ENCODE peak calls at places on chromosome 2, in six cellular contexts. Y is CD8-positive, alpha-beta memory T cell; U is right atrium auricular region; H is mucosa of descending colon; A is aorta; J is endothelial cell of umbilical vein. L is an unnamed sample. For H3K4me1, the result is how much of the 10 kb centered on the place peaks cover.

GRCh38 chr2:30422437-30422805 is 24.6 kb upstream of the LCLAT1 start:
- DNase-seq in Y (peak), U (no peak), H (peak), A (no peak), J (no peak), L (peak)

GRCh38 chr2:123514808-123515207 is 510.3 kb upstream of the CNTNAP5 start:
- DNase-seq in Y (no peak), U (no peak), H (no peak), A (no peak), J (no peak), L (no peak)

GRCh38 chr2:121626777-121627524 is 22.3 kb downstream of the CLASP1 start:
- DNase-seq in Y (no peak), U (peak), H (no peak), A (no peak), J (peak), L (no peak)

GRCh38 chr2:156333274-156333950 is 891 bp upstream of the NR4A2 start:
- DNase-seq in Y (no peak), U (no peak), H (peak), A (no peak), J (no peak), L (peak)

GRCh38 chr2:12556762-12557161 is 160.0 kb upstream of the TRIB2 start:
- DNase-seq in Y (no peak), U (no peak), H (no peak), A (no peak), J (peak), L (no peak)

GRCh38 chr2:30588891-30589495 is 141.9 kb downstream of the LCLAT1 start:
- DNase-seq in Y (no peak), U (no peak), H (no peak), A (no peak), J (no peak), L (no peak)

GRCh38 chr2:162732946-162733698 is 105.4 kb downstream of the KCNH7 start:
- DNase-seq in Y (no peak), U (no peak), H (peak), A (no peak), J (no peak), L (no peak)

GRCh38 chr2:227826019-227826521 is 12.4 kb downstream of the CCL20 start:
- DNase-seq in Y (no peak), U (no peak), H (peak), A (no peak), J (no peak), L (no peak)

GRCh38 chr2:144477281-144477942 is 42.5 kb downstream of the ZEB2 start:
- DNase-seq in Y (no peak), U (no peak), H (no peak), A (no peak), J (no peak), L (no peak)

GRCh38 chr2:144479659-144480058 is 40.3 kb downstream of the ZEB2 start:
- DNase-seq in Y (no peak), U (no peak), H (no peak), A (no peak), J (no peak), L (no peak)

GRCh38 chr2:144480257-144480656 is 39.7 kb downstream of the ZEB2 start:
- DNase-seq in Y (no peak), U (no peak), H (no peak), A (no peak), J (no peak), L (no peak)

GRCh38 chr2:144477943-144478283 is 42.0 kb downstream of the ZEB2 start:
- DNase-seq in Y (no peak), U (no peak), H (no peak), A (no peak), J (no peak), L (no peak)

GRCh38 chr2:144479138-144479537 is 40.8 kb downstream of the ZEB2 start:
- DNase-seq in Y (no peak), U (no peak), H (no peak), A (no peak), J (no peak), L (no peak)
- H3K4me1 ChIP-seq in Y (under half), U (half or more), H (under half), A (under half), J (under half), L (under half)

DNA sequence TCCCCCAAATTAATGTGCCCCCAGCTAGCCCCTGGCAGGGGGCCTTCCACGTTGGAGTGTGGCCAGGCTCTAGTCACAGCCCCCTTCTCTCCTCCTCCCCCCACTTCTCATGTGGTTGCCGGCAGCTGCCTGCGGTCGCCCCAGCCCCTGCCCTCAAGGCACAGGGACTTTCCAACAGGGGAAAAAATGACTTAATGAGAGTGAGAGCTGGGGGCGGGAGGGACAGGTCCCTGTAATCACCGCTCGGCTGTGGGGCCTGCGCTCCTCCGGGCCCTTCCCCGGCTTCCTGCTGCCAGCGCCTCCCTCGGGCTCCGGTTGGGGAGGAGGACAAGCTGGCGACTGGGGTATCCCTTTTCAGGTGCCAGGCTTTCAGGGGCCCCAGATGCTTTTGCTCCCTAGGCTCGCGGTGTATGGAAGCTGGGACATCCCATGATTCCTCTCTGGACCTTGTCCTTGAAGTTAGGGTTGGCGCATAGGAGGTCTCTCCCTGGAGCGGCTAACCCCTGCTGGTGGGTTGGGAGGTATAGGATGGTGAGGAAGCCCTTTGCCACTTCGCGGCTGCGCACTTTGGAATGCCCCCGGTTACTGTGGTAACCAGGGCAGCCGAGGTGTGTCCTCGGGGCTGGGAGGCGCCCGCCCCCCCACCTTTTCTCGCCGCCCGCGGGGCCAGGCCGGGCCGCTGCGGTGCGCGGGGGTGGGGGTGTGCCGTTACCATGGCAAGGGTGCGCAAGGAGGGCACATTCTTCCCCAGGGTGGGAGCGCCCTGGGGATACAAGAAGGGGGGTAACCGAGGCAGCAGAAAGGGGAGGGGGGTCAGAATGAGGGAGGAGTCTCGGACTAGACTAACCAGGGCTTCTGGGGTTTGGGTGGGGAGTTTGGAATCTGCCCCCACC is 16.1 kb downstream of the WNT10A start:
- DNase-seq in Y (peak), U (peak), H (peak), A (no peak), J (no peak), L (peak)
- H3K4me1 ChIP-seq in Y (half or more), U (under half), H (under half), A (under half), J (under half), L (under half)

GRCh38 chr2:43131890-43132522 is 94.4 kb downstream of the ZFP36L2 start:
- DNase-seq in Y (no peak), U (no peak), H (no peak), A (no peak), J (no peak), L (no peak)
- H3K4me1 ChIP-seq in Y (half or more), U (half or more), H (half or more), A (under half), J (under half), L (under half)

GRCh38 chr2:64627860-64628841 is 25.6 kb downstream of the SERTAD2 start:
- DNase-seq in Y (no peak), U (peak), H (no peak), A (no peak), J (no peak), L (no peak)
- H3K4me1 ChIP-seq in Y (under half), U (under half), H (under half), A (under half), J (under half), L (under half)

GRCh38 chr2:232547991-232548390 is 2.4 kb downstream of the TIGD1 start:
- DNase-seq in Y (no peak), U (no peak), H (no peak), A (no peak), J (no peak), L (no peak)
- H3K4me1 ChIP-seq in Y (half or more), U (under half), H (under half), A (under half), J (under half), L (under half)

GRCh38 chr2:44937688-44938240 is 3.7 kb upstream of the SIX3 start:
- DNase-seq in Y (no peak), U (no peak), H (no peak), A (no peak), J (no peak), L (no peak)
- H3K4me1 ChIP-seq in Y (under half), U (half or more), H (under half), A (under half), J (under half), L (under half)

DNA sequence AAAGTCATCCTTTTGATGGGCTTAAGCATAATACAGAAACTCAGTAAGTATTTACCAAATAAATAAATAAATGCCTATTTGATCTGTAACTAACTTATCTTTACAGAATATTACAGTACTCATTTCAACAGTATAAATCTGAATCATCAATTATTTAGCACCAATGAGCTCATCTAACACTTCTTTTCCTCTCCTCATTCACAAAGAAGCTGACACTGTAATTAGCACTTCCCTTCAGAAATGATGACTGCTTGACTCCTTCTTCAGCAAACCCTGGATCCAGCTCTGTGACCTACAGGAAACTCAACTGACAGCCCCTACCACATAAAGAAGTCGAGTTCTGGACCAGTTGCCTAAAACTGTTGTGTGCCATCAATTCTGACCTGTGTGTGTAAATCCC is 68.9 kb downstream of the STK39 start:
- DNase-seq in Y (no peak), U (no peak), H (no peak), A (no peak), J (no peak), L (no peak)
- H3K4me1 ChIP-seq in Y (under half), U (under half), H (under half), A (under half), J (under half), L (under half)

L was measured in right cardiac atrium.